ENCODE peak calls at places on chromosomes 12 and 14, in nine cellular contexts. S, E, X, G, R, C, F, Z and U are unnamed samples.

GRCh38 chr12:20602671-20603402 is 92.3 kb upstream of the SLCO1C1 start:
- DNase-seq in S (no peak), E (no peak), X (no peak), G (no peak), R (peak; percentile 95), C (no peak), F (no peak), Z (no peak), U (no peak)

GRCh38 chr12:18171571-18171970 is 81.6 kb upstream of the RERGL start:
- DNase-seq in S (no peak), E (no peak), X (no peak), G (no peak), R (no peak), C (no peak), F (no peak), Z (no peak), U (no peak)

GRCh38 chr12:91109148-91109564 is 2.1 kb downstream of the LUM start:
- DNase-seq in S (peak; percentile 28), E (no peak), X (no peak), G (no peak), R (peak; percentile 89), C (peak; percentile 80), F (peak; percentile 53), Z (peak; percentile 85), U (no peak)

GRCh38 chr14:60356921-60357550 is 108.0 kb downstream of the PPM1A start:
- DNase-seq in S (peak; percentile 66), E (no peak), X (no peak), G (no peak), R (no peak), C (no peak), F (no peak), Z (no peak), U (no peak)

GRCh38 chr12:43407816-43408645 is 144.0 kb downstream of the ADAMTS20 start:
- DNase-seq in S (no peak), E (no peak), X (no peak), G (no peak), R (peak; percentile 50), C (peak; percentile 37), F (peak; percentile 4), Z (no peak), U (no peak)

GRCh38 chr14:72605096-72605920 is 288.6 kb downstream of the DPF3 start:
- DNase-seq in S (no peak), E (no peak), X (no peak), G (no peak), R (no peak), C (no peak), F (no peak), Z (no peak), U (no peak)

GRCh38 chr12:77882709-77883108 is 52.0 kb downstream of the NAV3 start:
- DNase-seq in S (no peak), E (no peak), X (no peak), G (no peak), R (no peak), C (no peak), F (no peak), Z (no peak), U (no peak)

GRCh38 chr12:94575645-94576393 is 74.5 kb downstream of the TMCC3 start:
- DNase-seq in S (no peak), E (no peak), X (no peak), G (no peak), R (no peak), C (no peak), F (no peak), Z (no peak), U (no peak)

GRCh38 chr12:58416211-58416610 is 474.8 kb downstream of the ATP23 start:
- DNase-seq in S (no peak), E (no peak), X (no peak), G (no peak), R (peak; percentile 92), C (no peak), F (peak; percentile 94), Z (no peak), U (no peak)

GRCh38 chr12:50252977-50253376 is 30.3 kb downstream of the LIMA1 start:
- DNase-seq in S (no peak), E (no peak), X (no peak), G (no peak), R (no peak), C (no peak), F (no peak), Z (no peak), U (no peak)

GRCh38 chr12:118980407-118981014 is 830 bp upstream of the SRRM4 start:
- DNase-seq in S (peak; percentile 20), E (no peak), X (peak; percentile 6), G (no peak), R (no peak), C (peak; percentile 48), F (no peak), Z (no peak), U (no peak)

GRCh38 chr12:107405436-107405835 is 280.2 kb upstream of the PWP1 start:
- DNase-seq in S (peak; percentile 69), E (no peak), X (no peak), G (no peak), R (no peak), C (no peak), F (no peak), Z (no peak), U (no peak)

GRCh38 chr14:63204407-63205280 is at the start of gene RHOJ:
- DNase-seq in S (no peak), E (no peak), X (peak; percentile 7), G (peak; percentile 83), R (peak; percentile 54), C (no peak), F (no peak), Z (no peak), U (no peak)

GRCh38 chr14:99725774-99726537 is 41.9 kb downstream of the CYP46A1 start:
- DNase-seq in S (no peak), E (no peak), X (no peak), G (peak; percentile 44), R (no peak), C (peak; percentile 37), F (no peak), Z (no peak), U (no peak)

GRCh38 chr12:14776236-14776959 is 26.9 kb downstream of the WBP11 start:
- DNase-seq in S (no peak), E (no peak), X (no peak), G (no peak), R (peak; percentile 28), C (peak; percentile 56), F (no peak), Z (peak; percentile 62), U (no peak)

GRCh38 chr12:131089526-131090253 is 136.0 kb downstream of the ADGRD1 start:
- DNase-seq in S (no peak), E (no peak), X (no peak), G (peak; percentile 77), R (no peak), C (no peak), F (no peak), Z (no peak), U (no peak)

GRCh38 chr12:47705571-47706425 is at the start of gene RPAP3:
- DNase-seq in S (peak; percentile 90), E (peak; percentile 87), X (peak; percentile 85), G (peak; percentile 97), R (peak; percentile 94), C (peak; percentile 100), F (peak; percentile 84), Z (peak; percentile 99), U (peak; percentile 78)

GRCh38 chr12:115227137-115227615 is 543.2 kb upstream of the TBX3 start:
- DNase-seq in S (no peak), E (no peak), X (no peak), G (no peak), R (peak; percentile 96), C (no peak), F (peak; percentile 81), Z (no peak), U (no peak)

GRCh38 chr14:105181542-105182295 is 607 bp upstream of the NUDT14 start:
- DNase-seq in S (no peak), E (no peak), X (no peak), G (no peak), R (no peak), C (no peak), F (no peak), Z (no peak), U (no peak)

GRCh38 chr12:30882706-30883105 is 43.8 kb upstream of the TSPAN11 start:
- DNase-seq in S (no peak), E (no peak), X (no peak), G (no peak), R (peak; percentile 7), C (peak; percentile 60), F (no peak), Z (no peak), U (no peak)

GRCh38 chr14:37587438-37587837 is 7.6 kb downstream of the FOXA1 start:
- DNase-seq in S (peak; percentile 24), E (no peak), X (no peak), G (no peak), R (no peak), C (peak; percentile 34), F (no peak), Z (no peak), U (no peak)

GRCh38 chr14:55446833-55447232 is 6.4 kb upstream of the TBPL2 start:
- DNase-seq in S (no peak), E (no peak), X (no peak), G (no peak), R (peak; percentile 68), C (no peak), F (no peak), Z (no peak), U (no peak)

GRCh38 chr12:56898938-56899337 is 35.3 kb downstream of the SDR9C7 start:
- DNase-seq in S (no peak), E (no peak), X (no peak), G (no peak), R (no peak), C (no peak), F (no peak), Z (no peak), U (no peak)

GRCh38 chr12:108907861-108908302 is 28.0 kb downstream of the DAO start:
- DNase-seq in S (no peak), E (no peak), X (no peak), G (no peak), R (peak; percentile 37), C (no peak), F (no peak), Z (no peak), U (no peak)

GRCh38 chr12:40262657-40263056 is 37.9 kb downstream of the LRRK2 start:
- DNase-seq in S (no peak), E (no peak), X (no peak), G (no peak), R (no peak), C (no peak), F (no peak), Z (no peak), U (no peak)

GRCh38 chr14:92121207-92121669 is 268 bp downstream of the NDUFB1 start:
- DNase-seq in S (no peak), E (no peak), X (no peak), G (no peak), R (peak; percentile 64), C (peak; percentile 54), F (peak; percentile 18), Z (peak; percentile 72), U (peak; percentile 18)

GRCh38 chr12:53065975-53066593 is 13.1 kb downstream of the SPRYD3 start:
- DNase-seq in S (peak; percentile 41), E (no peak), X (peak; percentile 37), G (peak; percentile 82), R (peak; percentile 87), C (peak; percentile 89), F (peak; percentile 65), Z (peak; percentile 85), U (peak; percentile 87)

GRCh38 chr14:104393898-104394605 is 185.5 kb upstream of the C14orf180 start:
- DNase-seq in S (no peak), E (no peak), X (no peak), G (peak; percentile 78), R (no peak), C (no peak), F (no peak), Z (peak; percentile 99), U (peak; percentile 55)

GRCh38 chr12:76032043-76032981 is 736 bp upstream of the PHLDA1 start:
- DNase-seq in S (no peak), E (no peak), X (no peak), G (no peak), R (peak; percentile 67), C (peak; percentile 89), F (no peak), Z (peak; percentile 84), U (no peak)

GRCh38 chr12:114799574-114800487 is 115.9 kb upstream of the TBX3 start:
- DNase-seq in S (no peak), E (no peak), X (no peak), G (no peak), R (peak; percentile 79), C (no peak), F (no peak), Z (no peak), U (no peak)

GRCh38 chr14:88195676-88196075 is 127.4 kb downstream of the KCNK10 start:
- DNase-seq in S (no peak), E (no peak), X (peak; percentile 19), G (no peak), R (no peak), C (no peak), F (no peak), Z (no peak), U (no peak)